ENCODE peak calls at places on chromosomes 12 and 14, in ten cellular contexts. One of them, this sample, is unnamed.

GRCh38 chr12:46145881-46146280 is 123.0 kb downstream of the SLC38A1 start:
- DNase-seq in mammary epithelial cell: no peak
- DNase-seq in AG04450: no peak
- DNase-seq in heart left ventricle: no peak
- DNase-seq in kidney epithelial cell: no peak
- DNase-seq in GM23338: no peak
- DNase-seq in retinal pigment epithelial cell: no peak
- DNase-seq in transverse colon: no peak
- DNase-seq in fibroblast of the aortic adventitia: no peak
- DNase-seq in HFF-Myc: no peak
- DNase-seq in this sample: no peak

GRCh38 chr12:132429932-132430643 is 59.9 kb upstream of the FBRSL1 start:
- DNase-seq in mammary epithelial cell: peak; percentile 48
- DNase-seq in AG04450: no peak
- DNase-seq in heart left ventricle: no peak
- DNase-seq in kidney epithelial cell: no peak
- DNase-seq in GM23338: peak; percentile 71
- DNase-seq in retinal pigment epithelial cell: no peak
- DNase-seq in transverse colon: peak; percentile 86
- DNase-seq in fibroblast of the aortic adventitia: no peak
- DNase-seq in HFF-Myc: no peak
- DNase-seq in this sample: peak; percentile 68

GRCh38 chr14:75046899-75047298 is 4.4 kb downstream of the MLH3 start:
- DNase-seq in mammary epithelial cell: no peak
- DNase-seq in AG04450: no peak
- DNase-seq in heart left ventricle: no peak
- DNase-seq in kidney epithelial cell: no peak
- DNase-seq in GM23338: no peak
- DNase-seq in retinal pigment epithelial cell: no peak
- DNase-seq in transverse colon: no peak
- DNase-seq in fibroblast of the aortic adventitia: peak; percentile 44
- DNase-seq in HFF-Myc: no peak
- DNase-seq in this sample: no peak

GRCh38 chr12:94304566-94305061 is 155.1 kb downstream of the CEP83 start:
- DNase-seq in mammary epithelial cell: no peak
- DNase-seq in AG04450: peak; percentile 30
- DNase-seq in heart left ventricle: no peak
- DNase-seq in kidney epithelial cell: peak; percentile 5
- DNase-seq in GM23338: peak; percentile 88
- DNase-seq in retinal pigment epithelial cell: peak; percentile 18
- DNase-seq in transverse colon: no peak
- DNase-seq in fibroblast of the aortic adventitia: peak; percentile 49
- DNase-seq in HFF-Myc: no peak
- DNase-seq in this sample: no peak

GRCh38 chr14:104881369-104881979 is 16.4 kb downstream of the CEP170B start:
- DNase-seq in mammary epithelial cell: no peak
- DNase-seq in AG04450: no peak
- DNase-seq in heart left ventricle: peak; percentile 64
- DNase-seq in kidney epithelial cell: no peak
- DNase-seq in GM23338: no peak
- DNase-seq in retinal pigment epithelial cell: no peak
- DNase-seq in transverse colon: no peak
- DNase-seq in fibroblast of the aortic adventitia: no peak
- DNase-seq in HFF-Myc: no peak
- DNase-seq in this sample: peak; percentile 90

GRCh38 chr12:47097276-47097896 is 17.6 kb upstream of the AMIGO2 start:
- DNase-seq in mammary epithelial cell: peak; percentile 50
- DNase-seq in AG04450: no peak
- DNase-seq in heart left ventricle: no peak
- DNase-seq in kidney epithelial cell: no peak
- DNase-seq in GM23338: no peak
- DNase-seq in retinal pigment epithelial cell: no peak
- DNase-seq in transverse colon: no peak
- DNase-seq in fibroblast of the aortic adventitia: peak; percentile 41
- DNase-seq in HFF-Myc: no peak
- DNase-seq in this sample: no peak

GRCh38 chr14:98819132-98819866 is 452.7 kb downstream of the BCL11B start:
- DNase-seq in mammary epithelial cell: no peak
- DNase-seq in AG04450: no peak
- DNase-seq in heart left ventricle: no peak
- DNase-seq in kidney epithelial cell: no peak
- DNase-seq in GM23338: peak; percentile 94
- DNase-seq in retinal pigment epithelial cell: no peak
- DNase-seq in transverse colon: no peak
- DNase-seq in fibroblast of the aortic adventitia: no peak
- DNase-seq in HFF-Myc: no peak
- DNase-seq in this sample: no peak

GRCh38 chr14:65600742-65601141 is 188.2 kb downstream of the FUT8 start:
- DNase-seq in mammary epithelial cell: no peak
- DNase-seq in AG04450: no peak
- DNase-seq in heart left ventricle: no peak
- DNase-seq in kidney epithelial cell: no peak
- DNase-seq in GM23338: no peak
- DNase-seq in retinal pigment epithelial cell: no peak
- DNase-seq in transverse colon: no peak
- DNase-seq in fibroblast of the aortic adventitia: peak; percentile 22
- DNase-seq in HFF-Myc: no peak
- DNase-seq in this sample: no peak

GRCh38 chr14:32709072-32709471 is 229.6 kb upstream of the NPAS3 start:
- DNase-seq in mammary epithelial cell: peak; percentile 49
- DNase-seq in AG04450: peak; percentile 36
- DNase-seq in heart left ventricle: no peak
- DNase-seq in kidney epithelial cell: peak; percentile 67
- DNase-seq in GM23338: no peak
- DNase-seq in retinal pigment epithelial cell: peak; percentile 86
- DNase-seq in transverse colon: no peak
- DNase-seq in fibroblast of the aortic adventitia: peak; percentile 94
- DNase-seq in HFF-Myc: no peak
- DNase-seq in this sample: no peak

GRCh38 chr12:112939761-112940357 is 1.6 kb downstream of the OAS3 start:
- DNase-seq in mammary epithelial cell: no peak
- DNase-seq in AG04450: no peak
- DNase-seq in heart left ventricle: no peak
- DNase-seq in kidney epithelial cell: no peak
- DNase-seq in GM23338: no peak
- DNase-seq in retinal pigment epithelial cell: no peak
- DNase-seq in transverse colon: no peak
- DNase-seq in fibroblast of the aortic adventitia: no peak
- DNase-seq in HFF-Myc: no peak
- DNase-seq in this sample: no peak

GRCh38 chr12:112938751-112939150 is 477 bp downstream of the OAS3 start:
- DNase-seq in mammary epithelial cell: peak; percentile 11
- DNase-seq in AG04450: no peak
- DNase-seq in heart left ventricle: no peak
- DNase-seq in kidney epithelial cell: no peak
- DNase-seq in GM23338: no peak
- DNase-seq in retinal pigment epithelial cell: no peak
- DNase-seq in transverse colon: no peak
- DNase-seq in fibroblast of the aortic adventitia: peak; percentile 7
- DNase-seq in HFF-Myc: no peak
- DNase-seq in this sample: no peak

GRCh38 chr12:112936264-112936663 is 2.0 kb upstream of the OAS3 start:
- DNase-seq in mammary epithelial cell: peak; percentile 74
- DNase-seq in AG04450: no peak
- DNase-seq in heart left ventricle: no peak
- DNase-seq in kidney epithelial cell: no peak
- DNase-seq in GM23338: no peak
- DNase-seq in retinal pigment epithelial cell: no peak
- DNase-seq in transverse colon: no peak
- DNase-seq in fibroblast of the aortic adventitia: no peak
- DNase-seq in HFF-Myc: no peak
- DNase-seq in this sample: no peak

GRCh38 chr12:112936927-112937326 is 1.3 kb upstream of the OAS3 start:
- DNase-seq in mammary epithelial cell: peak; percentile 92
- DNase-seq in AG04450: no peak
- DNase-seq in heart left ventricle: no peak
- DNase-seq in kidney epithelial cell: no peak
- DNase-seq in GM23338: no peak
- DNase-seq in retinal pigment epithelial cell: no peak
- DNase-seq in transverse colon: no peak
- DNase-seq in fibroblast of the aortic adventitia: peak; percentile 5
- DNase-seq in HFF-Myc: no peak
- DNase-seq in this sample: no peak

DNA sequence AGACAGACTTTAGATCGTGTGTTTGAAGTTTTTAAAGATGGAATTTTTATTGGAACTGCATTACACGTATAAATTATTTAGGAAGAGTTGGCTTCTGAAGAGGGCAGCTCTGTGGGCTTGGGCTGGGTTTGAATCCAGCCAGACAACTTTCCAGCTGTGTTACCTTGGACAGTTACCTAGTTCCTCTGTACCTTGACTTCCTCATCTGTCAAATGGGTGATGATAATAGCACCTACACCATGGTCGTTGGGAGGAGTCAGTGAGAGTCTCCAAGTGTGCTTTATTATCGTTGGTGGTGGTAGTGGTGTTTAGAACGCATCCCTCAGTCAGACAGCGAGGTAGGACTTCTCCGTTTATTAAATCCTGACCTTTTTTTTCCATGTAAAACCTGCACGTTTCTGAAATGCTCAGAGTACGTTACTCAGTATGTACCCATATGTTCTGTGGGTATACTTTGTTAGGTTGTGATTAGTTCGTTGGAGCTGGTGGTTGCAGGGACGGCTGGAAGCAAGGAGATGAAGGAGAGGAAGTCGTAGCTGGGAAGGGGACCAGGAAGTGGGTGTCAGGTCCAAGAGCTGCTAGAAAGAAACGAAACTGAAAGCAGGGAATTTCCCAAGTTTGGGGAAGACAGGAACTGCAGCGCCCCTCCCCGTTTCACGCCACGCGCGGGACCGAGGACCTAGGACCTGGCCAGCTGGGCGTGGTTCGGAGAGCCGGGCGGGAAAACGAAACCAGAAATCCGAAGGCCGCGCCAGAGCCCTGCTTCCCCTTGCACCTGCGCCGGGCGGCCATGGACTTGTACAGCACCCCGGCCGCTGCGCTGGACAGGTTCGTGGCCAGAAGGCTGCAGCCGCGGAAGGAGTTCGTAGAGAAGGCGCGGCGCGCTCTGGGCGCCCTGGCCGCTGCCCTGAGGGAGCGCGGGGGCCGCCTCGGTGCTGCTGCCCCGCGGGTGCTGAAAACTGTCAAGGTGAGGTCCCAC is at the start of gene OAS3:
- DNase-seq in mammary epithelial cell: peak; percentile 79
- DNase-seq in AG04450: peak; percentile 46
- DNase-seq in heart left ventricle: peak; percentile 93
- DNase-seq in kidney epithelial cell: peak; percentile 47
- DNase-seq in GM23338: peak; percentile 72
- DNase-seq in retinal pigment epithelial cell: peak; percentile 8
- DNase-seq in transverse colon: peak; percentile 90
- DNase-seq in fibroblast of the aortic adventitia: peak; percentile 85
- DNase-seq in HFF-Myc: peak; percentile 55
- DNase-seq in this sample: peak; percentile 72
- TF ChIP-seq CTCF in mammary epithelial cell: no peak
- TF ChIP-seq CTCF in AG04450: no peak
- TF ChIP-seq CTCF in heart left ventricle: no peak
- TF ChIP-seq CTCF in kidney epithelial cell: no peak
- TF ChIP-seq CTCF in GM23338: no peak
- TF ChIP-seq CTCF in retinal pigment epithelial cell: no peak
- TF ChIP-seq CTCF in transverse colon: no peak
- TF ChIP-seq CTCF in fibroblast of the aortic adventitia: no peak
- TF ChIP-seq CTCF in HFF-Myc: no peak
- TF ChIP-seq CTCF in this sample: no peak

DNA sequence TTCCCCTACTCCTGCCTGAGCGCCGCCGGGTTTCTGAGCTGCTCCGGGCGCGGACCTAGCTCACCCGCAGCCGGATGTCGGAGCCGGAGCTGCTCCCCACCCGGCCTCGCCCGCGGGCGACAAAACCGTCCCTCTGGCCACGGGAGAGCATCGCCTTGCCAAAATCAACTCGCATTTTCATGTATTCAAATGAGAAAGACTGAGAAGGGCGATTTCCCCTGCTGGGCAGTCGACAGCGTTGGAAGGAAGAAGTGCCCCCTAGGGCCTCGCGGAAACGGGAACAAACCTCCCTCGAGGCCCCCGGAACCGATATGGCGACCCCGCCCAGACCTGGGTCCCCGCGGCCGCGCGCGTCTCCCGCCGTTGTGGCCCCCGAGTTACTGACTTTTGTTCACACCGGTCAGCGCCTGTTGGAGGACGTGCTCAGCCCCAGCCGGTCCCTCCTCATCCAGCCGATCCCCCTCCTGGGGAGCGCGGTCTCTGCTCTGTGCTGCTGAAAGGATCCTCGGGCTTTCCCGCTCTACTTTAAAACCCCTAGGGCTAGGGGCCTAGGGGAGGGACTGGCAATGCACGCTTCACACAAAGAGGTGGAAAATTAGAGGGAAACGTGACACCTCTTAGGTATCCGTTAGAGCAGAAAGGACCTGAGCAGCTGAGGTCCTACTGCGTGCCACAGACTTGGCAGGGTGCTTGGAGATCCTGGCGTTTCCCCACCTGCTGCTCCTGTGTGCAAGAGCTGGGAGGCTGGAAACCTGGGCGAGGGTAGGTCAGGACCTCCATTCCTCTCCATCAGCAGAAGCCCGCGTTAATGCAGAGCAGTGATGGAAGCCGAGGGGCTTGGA is 4.3 kb downstream of the TTC6 start:
- DNase-seq in mammary epithelial cell: no peak
- DNase-seq in AG04450: no peak
- DNase-seq in heart left ventricle: peak; percentile 43
- DNase-seq in kidney epithelial cell: no peak
- DNase-seq in GM23338: peak; percentile 82
- DNase-seq in retinal pigment epithelial cell: no peak
- DNase-seq in transverse colon: no peak
- DNase-seq in fibroblast of the aortic adventitia: no peak
- DNase-seq in HFF-Myc: no peak
- DNase-seq in this sample: no peak
- H3K4me3 ChIP-seq in mammary epithelial cell: peak overlapping the region; percentile 1
- H3K4me3 ChIP-seq in AG04450: no peak overlapping the region
- H3K4me3 ChIP-seq in heart left ventricle: no peak overlapping the region
- H3K4me3 ChIP-seq in kidney epithelial cell: no peak overlapping the region
- H3K4me3 ChIP-seq in GM23338: peak overlapping the region; percentile 55
- H3K4me3 ChIP-seq in retinal pigment epithelial cell: no peak overlapping the region
- H3K4me3 ChIP-seq in transverse colon: no peak overlapping the region
- H3K4me3 ChIP-seq in fibroblast of the aortic adventitia: no peak overlapping the region
- H3K4me3 ChIP-seq in HFF-Myc: no peak overlapping the region
- H3K4me3 ChIP-seq in this sample: no peak overlapping the region

GRCh38 chr14:28773917-28774691 is 7.5 kb downstream of the FOXG1 start:
- DNase-seq in mammary epithelial cell: no peak
- DNase-seq in AG04450: no peak
- DNase-seq in heart left ventricle: no peak
- DNase-seq in kidney epithelial cell: no peak
- DNase-seq in GM23338: peak; percentile 94
- DNase-seq in retinal pigment epithelial cell: peak; percentile 20
- DNase-seq in transverse colon: no peak
- DNase-seq in fibroblast of the aortic adventitia: peak; percentile 64
- DNase-seq in HFF-Myc: no peak
- DNase-seq in this sample: no peak
- TF ChIP-seq CTCF in mammary epithelial cell: peak; percentile 52
- TF ChIP-seq CTCF in AG04450: peak; percentile 41
- TF ChIP-seq CTCF in heart left ventricle: no peak
- TF ChIP-seq CTCF in kidney epithelial cell: no peak
- TF ChIP-seq CTCF in GM23338: peak; percentile 73
- TF ChIP-seq CTCF in retinal pigment epithelial cell: peak; percentile 80
- TF ChIP-seq CTCF in transverse colon: no peak
- TF ChIP-seq CTCF in fibroblast of the aortic adventitia: peak; percentile 64
- TF ChIP-seq CTCF in HFF-Myc: peak; percentile 35
- TF ChIP-seq CTCF in this sample: peak; percentile 13

DNA sequence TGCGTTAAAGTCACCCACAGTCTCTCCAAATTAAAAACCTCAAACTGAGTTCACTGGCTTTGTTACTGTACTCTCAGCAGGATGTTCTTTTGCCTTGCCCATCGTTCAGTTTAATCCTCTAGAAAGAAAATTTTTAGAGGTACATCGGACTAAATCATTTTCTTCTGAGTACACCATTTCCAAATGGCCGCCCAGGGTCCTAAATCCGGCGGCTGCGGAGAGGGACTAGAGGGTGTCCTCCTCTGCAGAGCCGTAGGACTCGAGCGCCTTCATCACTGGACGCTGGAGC is 1.4 kb downstream of the LIN7A start:
- DNase-seq in mammary epithelial cell: no peak
- DNase-seq in AG04450: no peak
- DNase-seq in heart left ventricle: no peak
- DNase-seq in kidney epithelial cell: no peak
- DNase-seq in GM23338: peak; percentile 74
- DNase-seq in retinal pigment epithelial cell: no peak
- DNase-seq in transverse colon: no peak
- DNase-seq in fibroblast of the aortic adventitia: no peak
- DNase-seq in HFF-Myc: no peak
- DNase-seq in this sample: peak; percentile 50
- H3K4me3 ChIP-seq in mammary epithelial cell: peak overlapping the region; percentile 47
- H3K4me3 ChIP-seq in AG04450: peak overlapping the region; percentile 78
- H3K4me3 ChIP-seq in heart left ventricle: peak overlapping the region; percentile 81
- H3K4me3 ChIP-seq in kidney epithelial cell: peak overlapping the region; percentile 56
- H3K4me3 ChIP-seq in GM23338: peak overlapping the region; percentile 75
- H3K4me3 ChIP-seq in retinal pigment epithelial cell: peak overlapping the region; percentile 79
- H3K4me3 ChIP-seq in transverse colon: peak overlapping the region; percentile 69
- H3K4me3 ChIP-seq in fibroblast of the aortic adventitia: peak overlapping the region; percentile 74
- H3K4me3 ChIP-seq in HFF-Myc: peak overlapping the region; percentile 85
- H3K4me3 ChIP-seq in this sample: peak overlapping the region; percentile 96